ENCODE peak calls at places on chromosomes 16 and 17, in nine cellular contexts. R, Y, K, C, A, Z, D, X and M are unnamed samples.

GRCh38 chr17:49577978-49578893 is 2.6 kb downstream of the NXPH3 start:
- DNase-seq in R (no peak), Y (no peak), K (no peak), C (no peak), A (no peak), Z (no peak), D (no peak), X (no peak), M (no peak)

GRCh38 chr17:30958187-30958586 is 12.7 kb upstream of the RNF135 start:
- DNase-seq in R (no peak), Y (no peak), K (no peak), C (no peak), A (no peak), Z (no peak), D (no peak), X (no peak), M (no peak)

GRCh38 chr17:75428775-75429469 is 23.4 kb upstream of the GRB2 start:
- DNase-seq in R (no peak), Y (no peak), K (peak), C (peak), A (peak), Z (no peak), D (no peak), X (no peak), M (peak)

GRCh38 chr16:84266451-84266850 is 26.6 kb upstream of the KCNG4 start:
- DNase-seq in R (no peak), Y (no peak), K (no peak), C (peak), A (no peak), Z (no peak), D (peak), X (peak), M (peak)

GRCh38 chr16:68605746-68606145 is 39.4 kb upstream of the CDH3 start:
- DNase-seq in R (no peak), Y (no peak), K (no peak), C (no peak), A (no peak), Z (no peak), D (no peak), X (no peak), M (no peak)

GRCh38 chr17:16980813-16981731 is 9.2 kb upstream of the TNFRSF13B start:
- DNase-seq in R (no peak), Y (no peak), K (no peak), C (no peak), A (no peak), Z (no peak), D (peak), X (no peak), M (no peak)

GRCh38 chr17:46770818-46771600 is 47.5 kb downstream of the WNT3 start:
- DNase-seq in R (no peak), Y (no peak), K (no peak), C (peak), A (peak), Z (peak), D (no peak), X (peak), M (no peak)

GRCh38 chr17:40415390-40415789 is 2.3 kb downstream of the TOP2A start:
- DNase-seq in R (peak), Y (no peak), K (no peak), C (no peak), A (no peak), Z (no peak), D (peak), X (no peak), M (peak)

GRCh38 chr17:74117999-74118421 is 85.5 kb upstream of the RPL38 start:
- DNase-seq in R (no peak), Y (no peak), K (no peak), C (peak), A (no peak), Z (no peak), D (no peak), X (no peak), M (peak)